ENCODE peak calls at places on chromosomes 1 and 21, in five cellular contexts. U is prostate gland, Z is sigmoid colon, L is stomach, J is H1. E is an unnamed sample. For H3K36me3, the result is how much of the 10 kb centered on the place peaks cover.

GRCh38 chr1:3402258-3403010 is 52.0 kb upstream of the ARHGEF16 start:
- DNase-seq in U (no peak), Z (no peak), L (no peak), J (no peak), E (no peak)

GRCh38 chr1:218249757-218250156 is 35.3 kb upstream of the RRP15 start:
- DNase-seq in U (no peak), Z (no peak), L (no peak), J (no peak), E (no peak)

GRCh38 chr1:26602378-26602959 is 72.9 kb downstream of the RPS6KA1 start:
- DNase-seq in U (peak), Z (no peak), L (no peak), J (no peak), E (no peak)

GRCh38 chr21:34881421-34881820 is 167.7 kb downstream of the RUNX1 start:
- DNase-seq in U (no peak), Z (no peak), L (no peak), J (no peak), E (no peak)

GRCh38 chr1:10759413-10760200 is 36.8 kb downstream of the CASZ1 start:
- DNase-seq in U (no peak), Z (no peak), L (peak), J (no peak), E (no peak)

GRCh38 chr21:45809421-45809820 is 165.9 kb downstream of the PCBP3 start:
- DNase-seq in U (no peak), Z (no peak), L (no peak), J (no peak), E (peak)

GRCh38 chr1:19892628-19893168 is 10.5 kb downstream of the OTUD3 start:
- DNase-seq in U (no peak), Z (no peak), L (no peak), J (no peak), E (no peak)

GRCh38 chr21:43716376-43717165 is 2.4 kb upstream of the PDXK start:
- DNase-seq in U (no peak), Z (no peak), L (no peak), J (no peak), E (no peak)

GRCh38 chr1:107648071-107648470 is 316.9 kb downstream of the VAV3 start:
- DNase-seq in U (no peak), Z (no peak), L (no peak), J (no peak), E (no peak)

GRCh38 chr1:41475859-41476567 is 8.5 kb downstream of the EDN2 start:
- DNase-seq in U (no peak), Z (no peak), L (no peak), J (no peak), E (no peak)

DNA sequence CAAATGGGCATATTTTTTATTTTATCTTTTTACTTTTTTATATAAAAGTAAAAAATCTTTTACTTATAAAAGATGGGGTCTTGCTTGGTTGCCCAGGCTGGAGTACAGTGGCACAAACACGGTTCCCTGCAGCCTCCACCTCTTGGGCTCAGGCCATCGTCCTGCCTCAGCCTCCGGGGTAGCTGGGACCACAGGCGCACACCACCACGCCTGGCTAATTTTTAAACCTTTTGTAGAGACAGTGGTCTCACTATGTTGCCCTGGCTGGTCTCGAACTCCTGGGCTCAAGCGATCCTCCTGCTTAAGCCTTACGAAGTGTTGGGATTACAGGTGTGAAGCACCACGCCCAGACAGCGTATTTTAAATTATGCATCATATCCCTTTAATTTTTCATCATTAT is 986 bp downstream of the H6PD start:
- DNase-seq in U (no peak), Z (no peak), L (no peak), J (no peak), E (no peak)
- H3K4me3 ChIP-seq in U (peak), Z (peak), L (peak), J (peak), E (peak)

DNA sequence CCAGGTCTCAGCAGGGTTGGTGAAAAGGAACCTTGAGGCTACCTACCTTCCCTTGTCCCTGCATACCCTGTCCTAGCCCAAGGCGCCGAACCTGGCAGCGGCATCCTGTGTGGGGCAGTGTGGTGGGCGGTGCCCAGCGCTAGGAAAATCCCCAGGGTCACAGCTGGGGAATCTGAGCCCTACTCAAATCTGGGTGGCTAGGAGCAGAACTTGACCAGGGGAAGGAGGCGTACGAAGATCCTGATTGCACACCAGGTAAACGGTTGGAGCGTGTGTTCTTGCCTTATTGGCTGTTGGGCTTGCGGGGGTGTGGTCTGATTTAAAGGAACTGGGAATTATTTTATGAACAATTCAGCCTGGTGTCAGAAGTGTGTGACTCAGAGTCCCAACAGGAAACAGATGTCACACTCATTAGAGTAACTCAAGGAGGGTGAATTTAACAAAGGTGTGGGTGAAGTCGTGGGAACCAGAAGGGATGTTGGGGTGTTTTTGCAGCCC is 118.6 kb downstream of the LRIG2 start:
- DNase-seq in U (no peak), Z (no peak), L (no peak), J (no peak), E (no peak)
- TF ChIP-seq POLR2AphosphoS5 in U (no peak), Z (no peak), L (no peak), J (no peak), E (no peak)

GRCh38 chr1:116020668-116021272 is 44.5 kb downstream of the SLC22A15 start:
- DNase-seq in U (peak), Z (no peak), L (peak), J (peak), E (peak)
- H3K36me3 ChIP-seq in U (under half), Z (under half), L (under half), J (under half), E (under half)

DNA sequence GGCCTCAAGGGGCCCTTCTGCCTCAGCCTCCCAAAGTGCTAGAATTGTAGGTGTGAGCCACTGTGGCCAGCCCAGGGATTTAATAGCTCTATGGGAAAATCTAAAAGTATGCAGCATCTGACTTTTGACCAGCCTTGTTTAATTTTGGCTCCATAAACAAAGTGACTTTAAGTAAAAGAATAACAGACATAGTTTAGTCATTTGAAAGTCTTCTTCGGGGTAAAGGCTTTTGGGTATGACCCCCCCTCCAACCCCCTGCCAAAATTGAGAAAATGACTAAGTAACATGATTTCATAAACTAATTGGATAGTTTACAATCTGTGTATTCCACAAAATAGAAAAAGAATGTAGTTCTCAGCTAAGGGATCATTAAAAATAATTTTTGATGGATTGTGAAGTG is 17.0 kb downstream of the GPBP1L1 start:
- DNase-seq in U (no peak), Z (no peak), L (no peak), J (no peak), E (no peak)
- H3K4me3 ChIP-seq in U (no peak), Z (no peak), L (no peak), J (no peak), E (no peak)

DNA sequence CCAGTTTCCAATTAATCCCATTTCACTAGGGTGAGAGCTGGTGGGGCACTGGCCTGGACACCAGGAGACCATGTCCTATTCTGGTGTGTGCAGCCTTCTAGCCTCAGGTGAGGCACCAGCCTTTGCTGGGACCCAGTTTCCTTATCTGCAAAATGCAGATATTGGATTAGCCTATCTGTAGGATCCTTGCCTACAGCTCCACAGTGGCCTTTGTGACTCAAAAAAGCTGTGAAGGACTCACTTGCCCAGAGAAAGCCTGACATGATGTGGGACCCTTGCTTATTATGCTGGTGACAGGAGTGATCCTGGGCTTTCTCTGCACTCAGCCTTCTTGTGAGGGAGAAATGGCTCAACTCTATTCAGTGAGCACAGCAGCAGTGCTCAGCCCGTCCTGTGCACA is 32.3 kb downstream of the TENT5C start:
- DNase-seq in U (no peak), Z (no peak), L (no peak), J (no peak), E (peak)
- TF ChIP-seq POLR2AphosphoS5 in U (no peak), Z (no peak), L (no peak), J (no peak), E (no peak)

GRCh38 chr1:24336099-24336498 is 16.9 kb downstream of the GRHL3 start:
- DNase-seq in U (no peak), Z (no peak), L (no peak), J (no peak), E (no peak)
- H3K36me3 ChIP-seq in U (under half), Z (under half), L (under half), J (under half), E (under half)

E was measured in suprapubic skin.